ENCODE peak calls at places on chromosomes 7 and 10, in six cellular contexts. N is fibroblast of lung, S is GM13977, O is upper lobe of right lung, C is HCT116, M is fibroblast of mammary gland. V is an unnamed sample.

GRCh38 chr7:103972779-103973434 is 16.6 kb downstream of the RELN start:
- DNase-seq in M (no peak), S (no peak), O (no peak), C (no peak), N (no peak), V (no peak)

GRCh38 chr7:131501930-131502685 is 54.3 kb downstream of the PODXL start:
- DNase-seq in N (no peak), S (no peak), M (no peak), C (no peak), O (no peak), V (no peak)

GRCh38 chr10:14665304-14665703 is 109.4 kb downstream of the FAM107B start:
- DNase-seq in S (no peak), M (peak; percentile 15), N (peak; percentile 19), C (no peak), O (no peak), V (no peak)

GRCh38 chr7:10939911-10940747 is 33.5 kb upstream of the PHF14 start:
- DNase-seq in O (peak; percentile 95), M (peak; percentile 94), C (peak; percentile 90), S (peak; percentile 94), N (peak; percentile 97), V (peak; percentile 88)

GRCh38 chr10:79019961-79020491 is 48.7 kb upstream of the ZMIZ1 start:
- DNase-seq in C (no peak), O (peak; percentile 63), N (peak; percentile 44), S (no peak), M (peak; percentile 53), V (peak; percentile 9)

GRCh38 chr7:127904706-127905056 is 126.6 kb downstream of the LRRC4 start:
- DNase-seq in S (no peak), N (no peak), M (no peak), C (no peak), O (no peak), V (no peak)

GRCh38 chr7:11474902-11475585 is 357.0 kb downstream of the THSD7A start:
- DNase-seq in C (no peak), S (no peak), O (no peak), M (no peak), N (no peak), V (no peak)

GRCh38 chr7:134855467-134855866 is 76.0 kb downstream of the CALD1 start:
- DNase-seq in N (peak; percentile 67), C (no peak), O (no peak), S (no peak), M (peak; percentile 43), V (no peak)

GRCh38 chr7:26492816-26493215 is 201.2 kb downstream of the SNX10 start:
- DNase-seq in S (no peak), M (no peak), O (no peak), C (no peak), N (no peak), V (no peak)

GRCh38 chr10:104809288-104810090 is 168.4 kb downstream of the SORCS3 start:
- DNase-seq in C (peak; percentile 90), M (peak; percentile 60), S (no peak), N (no peak), O (no peak), V (no peak)

GRCh38 chr10:79248341-79248931 is 98.8 kb upstream of the PPIF start:
- DNase-seq in M (no peak), N (no peak), O (peak; percentile 82), C (no peak), S (no peak), V (peak; percentile 92)

GRCh38 chr10:130301026-130301892 is 165.1 kb downstream of the GLRX3 start:
- DNase-seq in C (no peak), N (peak; percentile 80), S (no peak), O (peak; percentile 88), M (peak; percentile 57), V (peak; percentile 49)

GRCh38 chr10:107814865-107815487 is 650.5 kb upstream of the SORCS1 start:
- DNase-seq in M (peak; percentile 56), S (peak; percentile 27), O (no peak), N (peak; percentile 37), C (no peak), V (no peak)

GRCh38 chr10:70584941-70585544 is 17.5 kb downstream of the PRF1 start:
- DNase-seq in C (no peak), O (peak; percentile 61), N (peak; percentile 56), S (no peak), M (peak; percentile 21), V (peak; percentile 33)

GRCh38 chr7:2872296-2872874 is 28.3 kb upstream of the GNA12 start:
- DNase-seq in S (no peak), M (no peak), O (no peak), C (no peak), N (no peak), V (no peak)

GRCh38 chr7:101691822-101692384 is 62.8 kb upstream of the MYL10 start:
- DNase-seq in N (no peak), S (no peak), C (no peak), M (no peak), O (no peak), V (no peak)

GRCh38 chr7:81470084-81470723 is 299.6 kb downstream of the HGF start:
- DNase-seq in C (peak; percentile 73), S (peak; percentile 9), M (peak; percentile 76), N (peak; percentile 82), O (peak; percentile 73), V (no peak)

GRCh38 chr7:66542049-66542448 is 86.6 kb upstream of the KCTD7 start:
- DNase-seq in C (no peak), O (no peak), N (no peak), M (no peak), S (no peak), V (no peak)

GRCh38 chr10:113047605-113047962 is 97.5 kb downstream of the TCF7L2 start:
- DNase-seq in M (peak; percentile 66), N (peak; percentile 81), C (no peak), O (no peak), S (no peak), V (no peak)

GRCh38 chr7:30281263-30281662 is 3.1 kb upstream of the ZNRF2 start:
- DNase-seq in M (no peak), N (no peak), O (no peak), C (no peak), S (no peak), V (no peak)

DNA sequence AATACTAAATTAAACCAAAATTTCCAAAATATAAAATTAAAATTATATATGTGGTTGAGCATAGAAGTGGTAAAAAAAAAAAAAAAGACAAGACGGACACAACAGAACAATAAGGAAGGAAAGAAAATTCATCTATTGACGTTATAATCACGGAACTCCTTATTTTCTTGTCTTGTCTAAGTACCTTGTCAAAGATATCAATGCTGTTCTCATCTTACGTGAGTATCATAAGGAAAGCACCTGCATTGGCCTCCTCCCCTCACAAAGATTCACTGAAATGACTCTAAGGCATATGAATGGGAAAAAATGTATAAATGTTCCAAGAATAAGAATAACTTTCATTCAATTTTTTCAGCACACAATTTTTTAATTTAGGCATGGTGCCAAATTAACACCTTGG is 135.4 kb downstream of the PPP1R3A start:
- DNase-seq in S (no peak), C (no peak), O (no peak), M (no peak), N (no peak), V (no peak)
- TF ChIP-seq CTCF in S (no peak), C (no peak), O (no peak), M (no peak), N (no peak), V (no peak)

GRCh38 chr7:144454256-144455039 is 51.0 kb upstream of the NOBOX start:
- DNase-seq in C (peak; percentile 8), O (no peak), S (no peak), M (peak; percentile 11), N (peak; percentile 6), V (no peak)
- TF ChIP-seq CTCF in C (peak; percentile 60), O (peak; percentile 35), S (peak; percentile 42), M (peak; percentile 58), N (peak; percentile 56), V (no peak)

DNA sequence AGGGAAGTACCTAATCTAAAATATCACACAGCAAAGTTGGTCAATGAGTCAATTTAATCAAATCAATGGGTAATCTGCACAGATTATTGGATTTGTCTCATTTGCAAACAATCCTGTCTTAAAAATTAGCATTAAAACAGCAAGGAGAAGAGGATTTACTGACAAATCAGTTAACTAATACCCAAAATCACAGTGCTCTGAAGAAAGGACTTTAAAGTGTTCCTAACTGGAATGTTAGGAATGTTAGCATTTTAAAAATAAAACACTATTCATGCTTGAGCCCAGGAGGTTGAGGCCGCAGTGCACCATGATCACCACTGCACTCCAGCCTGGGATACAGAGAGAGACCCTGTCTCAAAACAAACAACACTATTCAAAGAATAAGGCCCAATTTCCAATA is 83.1 kb downstream of the CHCHD3 start:
- DNase-seq in S (no peak), N (no peak), M (no peak), O (no peak), C (no peak), V (no peak)
- TF ChIP-seq CTCF in S (no peak), N (no peak), M (no peak), O (no peak), C (no peak), V (no peak)

GRCh38 chr10:1141261-1141660 is 85.1 kb downstream of the WDR37 start:
- DNase-seq in N (no peak), M (no peak), O (no peak), S (no peak), C (no peak), V (no peak)

GRCh38 chr10:1137499-1138163 is 81.4 kb downstream of the WDR37 start:
- DNase-seq in M (no peak), S (no peak), C (no peak), N (no peak), O (no peak), V (no peak)

GRCh38 chr10:1141701-1142100 is 85.5 kb downstream of the WDR37 start:
- DNase-seq in O (no peak), N (no peak), M (no peak), C (no peak), S (no peak), V (no peak)

GRCh38 chr10:1138529-1138928 is 82.3 kb downstream of the WDR37 start:
- DNase-seq in M (no peak), S (no peak), C (no peak), O (no peak), N (no peak), V (no peak)

GRCh38 chr10:1142596-1142995 is 86.4 kb downstream of the WDR37 start:
- DNase-seq in N (no peak), S (no peak), C (no peak), O (no peak), M (no peak), V (no peak)
- TF ChIP-seq CTCF in N (peak; percentile 19), S (peak; percentile 47), C (peak; percentile 49), O (no peak), M (peak; percentile 28), V (no peak)

DNA sequence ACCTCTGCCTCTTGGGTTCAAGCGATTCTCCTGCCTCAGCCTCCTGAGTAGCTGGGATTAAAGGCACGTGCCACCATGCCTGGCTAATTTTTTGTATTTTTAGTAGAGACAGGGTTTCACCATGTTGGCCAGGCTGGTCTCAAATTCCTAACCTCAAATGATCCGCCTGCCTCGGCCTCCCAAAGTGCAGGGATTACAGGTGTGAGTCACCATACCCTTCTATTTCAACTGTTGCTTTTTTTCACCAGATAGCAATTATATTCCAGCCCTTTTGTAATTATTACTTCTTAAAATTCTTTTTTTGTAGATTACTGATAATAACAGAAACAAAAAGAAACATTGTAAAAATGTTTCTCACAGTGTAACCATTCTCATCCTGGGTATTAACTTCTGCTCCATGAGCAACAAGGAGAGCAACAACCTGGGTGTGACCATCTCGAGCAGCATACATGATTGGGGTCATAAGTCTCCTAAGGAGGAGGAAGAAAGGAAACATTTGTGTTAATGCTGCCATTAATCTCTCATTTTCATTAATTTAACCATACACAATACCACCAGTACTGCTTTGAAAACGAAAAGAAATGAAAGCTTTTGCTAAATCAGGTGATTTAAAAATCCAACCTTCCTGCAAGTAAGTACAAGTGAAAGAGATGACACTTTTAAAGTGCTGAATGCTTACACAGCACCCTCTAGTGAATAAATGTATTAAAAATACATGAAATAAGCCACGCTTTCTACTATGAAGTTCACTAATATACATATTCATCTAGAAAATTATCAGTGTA is 41.8 kb downstream of the ASZ1 start:
- DNase-seq in N (peak; percentile 53), C (peak; percentile 37), M (peak; percentile 54), O (no peak), S (peak; percentile 7), V (no peak)
- TF ChIP-seq CTCF in N (peak; percentile 42), C (peak; percentile 30), M (peak; percentile 52), O (peak; percentile 41), S (peak; percentile 42), V (no peak)